ENCODE peak calls at places on chromosomes 5 and 9, in ten cellular contexts. S is AG10803; C is M059J; F is mesothelial cell of epicardium; O is activated CD4-positive, alpha-beta T cell treated with anti-CD3 and anti-CD28 coated beads for 1 hour; W is cardiac septum; J is uterus; E is AG08395; I is T-helper 22 cell; U is Calu3. T is an unnamed sample.

GRCh38 chr5:1357946-1358725 is 13.2 kb upstream of the CLPTM1L start:
- DNase-seq in O (no peak), U (no peak), W (no peak), S (no peak), C (no peak), F (no peak), E (no peak), I (no peak), J (no peak), T (no peak)

GRCh38 chr5:97998946-97999345 is 774.5 kb upstream of the RGMB start:
- DNase-seq in E (no peak), J (no peak), F (no peak), C (no peak), S (peak; percentile 14), I (no peak), O (no peak), U (no peak), W (no peak), T (no peak)

GRCh38 chr9:121651295-121652036 is at the start of gene DAB2IP:
- DNase-seq in U (peak; percentile 49), E (peak; percentile 35), S (peak; percentile 20), I (no peak), J (peak; percentile 69), C (no peak), O (no peak), F (peak; percentile 83), W (no peak), T (no peak)

GRCh38 chr5:173153842-173154241 is 9.5 kb downstream of the BNIP1 start:
- DNase-seq in U (no peak), S (no peak), C (no peak), F (no peak), O (no peak), J (no peak), E (no peak), W (no peak), I (no peak), T (no peak)

GRCh38 chr5:80146036-80146435 is 109.8 kb downstream of the SERINC5 start:
- DNase-seq in O (no peak), E (no peak), J (no peak), I (no peak), S (no peak), U (no peak), F (no peak), C (no peak), W (no peak), T (no peak)

GRCh38 chr5:154385236-154385512 is 60.6 kb upstream of the SAP30L start:
- DNase-seq in S (no peak), U (no peak), J (no peak), I (no peak), E (no peak), F (no peak), W (no peak), O (no peak), C (no peak), T (no peak)

GRCh38 chr5:10030219-10030831 is 219.4 kb downstream of the ATPSCKMT start:
- DNase-seq in J (no peak), O (no peak), I (no peak), U (peak; percentile 58), C (peak; percentile 56), F (no peak), E (peak; percentile 2), S (peak; percentile 34), W (no peak), T (no peak)

GRCh38 chr5:170057311-170057710 is 48.4 kb upstream of the FOXI1 start:
- DNase-seq in F (no peak), I (no peak), S (no peak), J (no peak), W (no peak), U (no peak), C (no peak), O (no peak), E (no peak), T (no peak)

GRCh38 chr5:155103164-155103563 is 89.6 kb downstream of the KIF4B start:
- DNase-seq in F (no peak), I (no peak), E (peak; percentile 43), C (peak; percentile 9), U (no peak), S (peak; percentile 16), W (no peak), O (no peak), J (no peak), T (no peak)

GRCh38 chr9:121808781-121809180 is 157.3 kb downstream of the DAB2IP start:
- DNase-seq in U (no peak), W (no peak), C (no peak), J (no peak), O (no peak), F (no peak), I (no peak), S (no peak), E (no peak), T (no peak)

GRCh38 chr9:130289711-130290241 is 24.2 kb downstream of the HMCN2 start:
- DNase-seq in J (peak; percentile 40), C (no peak), S (no peak), E (no peak), W (peak; percentile 76), U (no peak), F (no peak), O (no peak), I (no peak), T (no peak)

GRCh38 chr9:134007150-134007549 is 15.0 kb upstream of the VAV2 start:
- DNase-seq in E (no peak), J (no peak), F (no peak), C (no peak), I (no peak), W (no peak), O (no peak), U (no peak), S (no peak), T (no peak)

GRCh38 chr5:152853361-152853760 is 448.3 kb upstream of the NMUR2 start:
- DNase-seq in J (no peak), F (no peak), C (no peak), U (no peak), W (no peak), S (no peak), E (no peak), O (no peak), I (no peak), T (no peak)

GRCh38 chr9:81686614-81687520 is 2.5 kb downstream of the TLE1 start:
- DNase-seq in W (peak; percentile 90), U (peak; percentile 71), I (no peak), C (peak; percentile 86), O (peak; percentile 9), J (peak; percentile 83), F (peak; percentile 76), S (peak; percentile 78), E (peak; percentile 65), T (peak; percentile 65)

GRCh38 chr9:38068866-38069628 is at the start of gene SHB:
- DNase-seq in U (peak; percentile 50), F (peak; percentile 80), E (peak; percentile 94), I (peak; percentile 72), W (peak; percentile 95), J (peak; percentile 65), O (peak; percentile 69), S (peak; percentile 43), C (no peak), T (peak; percentile 25)

GRCh38 chr5:53568868-53569267 is 8.4 kb downstream of the NDUFS4 start:
- DNase-seq in U (no peak), O (no peak), W (no peak), S (peak; percentile 62), I (no peak), F (no peak), E (peak; percentile 8), C (no peak), J (no peak), T (no peak)

GRCh38 chr5:43616535-43616934 is 13.6 kb downstream of the NNT start:
- DNase-seq in J (no peak), O (no peak), U (no peak), F (no peak), S (peak; percentile 68), W (no peak), I (no peak), E (peak; percentile 21), C (no peak), T (no peak)

T was measured in thoracic aorta.